ENCODE peak calls at places on chromosomes 3 and 15, in ten cellular contexts. One of them, this sample, is unnamed.

GRCh38 chr15:80695099-80695910 is at the start of gene ABHD17C:
- DNase-seq in GM23338: peak; percentile 68
- DNase-seq in fibroblast of lung: peak; percentile 45
- DNase-seq in IMR-90: peak; percentile 53
- DNase-seq in mammary epithelial cell: peak; percentile 70
- DNase-seq in K562: peak; percentile 87
- DNase-seq in hepatocyte: peak; percentile 85
- DNase-seq in PC-3: peak; percentile 64
- DNase-seq in MM.1S: peak; percentile 63
- DNase-seq in neural progenitor cell: peak; percentile 85
- DNase-seq in this sample: peak; percentile 84

GRCh38 chr15:83379574-83379973 is 67.6 kb upstream of the SH3GL3 start:
- DNase-seq in IMR-90: no peak
- DNase-seq in mammary epithelial cell: peak; percentile 94
- DNase-seq in PC-3: peak; percentile 97
- DNase-seq in neural progenitor cell: no peak
- DNase-seq in hepatocyte: no peak
- DNase-seq in fibroblast of lung: no peak
- DNase-seq in MM.1S: no peak
- DNase-seq in GM23338: peak; percentile 59
- DNase-seq in K562: no peak
- DNase-seq in this sample: peak; percentile 76

GRCh38 chr15:52178765-52179164 is 12.4 kb downstream of the GNB5 start:
- DNase-seq in hepatocyte: no peak
- DNase-seq in fibroblast of lung: no peak
- DNase-seq in GM23338: no peak
- DNase-seq in PC-3: no peak
- DNase-seq in K562: no peak
- DNase-seq in MM.1S: no peak
- DNase-seq in mammary epithelial cell: no peak
- DNase-seq in IMR-90: no peak
- DNase-seq in neural progenitor cell: no peak
- DNase-seq in this sample: peak; percentile 37

GRCh38 chr3:150763122-150763840 is at the start of gene SIAH2:
- DNase-seq in neural progenitor cell: peak; percentile 92
- DNase-seq in mammary epithelial cell: peak; percentile 95
- DNase-seq in hepatocyte: peak; percentile 98
- DNase-seq in IMR-90: peak; percentile 93
- DNase-seq in fibroblast of lung: peak; percentile 95
- DNase-seq in GM23338: peak; percentile 83
- DNase-seq in PC-3: peak; percentile 96
- DNase-seq in K562: peak; percentile 92
- DNase-seq in MM.1S: peak; percentile 96
- DNase-seq in this sample: peak; percentile 98

GRCh38 chr3:41893977-41894376 is 67.9 kb downstream of the ULK4 start:
- DNase-seq in IMR-90: peak; percentile 62
- DNase-seq in neural progenitor cell: peak; percentile 42
- DNase-seq in PC-3: peak; percentile 71
- DNase-seq in GM23338: peak; percentile 51
- DNase-seq in hepatocyte: peak; percentile 63
- DNase-seq in mammary epithelial cell: peak; percentile 36
- DNase-seq in fibroblast of lung: peak; percentile 75
- DNase-seq in K562: peak; percentile 33
- DNase-seq in MM.1S: peak; percentile 21
- DNase-seq in this sample: peak; percentile 72

GRCh38 chr15:101458908-101459578 is 30.5 kb downstream of the PCSK6 start:
- DNase-seq in mammary epithelial cell: no peak
- DNase-seq in GM23338: no peak
- DNase-seq in hepatocyte: no peak
- DNase-seq in PC-3: no peak
- DNase-seq in K562: no peak
- DNase-seq in neural progenitor cell: no peak
- DNase-seq in MM.1S: no peak
- DNase-seq in IMR-90: no peak
- DNase-seq in fibroblast of lung: no peak
- DNase-seq in this sample: no peak

GRCh38 chr3:187243933-187244564 is 46.8 kb downstream of the RTP1 start:
- DNase-seq in GM23338: no peak
- DNase-seq in PC-3: peak; percentile 7
- DNase-seq in IMR-90: peak; percentile 30
- DNase-seq in K562: no peak
- DNase-seq in MM.1S: no peak
- DNase-seq in fibroblast of lung: peak; percentile 3
- DNase-seq in neural progenitor cell: no peak
- DNase-seq in mammary epithelial cell: peak; percentile 23
- DNase-seq in hepatocyte: no peak
- DNase-seq in this sample: peak; percentile 88

GRCh38 chr3:135082706-135083105 is 287.6 kb downstream of the EPHB1 start:
- DNase-seq in PC-3: no peak
- DNase-seq in fibroblast of lung: no peak
- DNase-seq in GM23338: no peak
- DNase-seq in K562: no peak
- DNase-seq in mammary epithelial cell: no peak
- DNase-seq in IMR-90: no peak
- DNase-seq in MM.1S: no peak
- DNase-seq in hepatocyte: no peak
- DNase-seq in neural progenitor cell: no peak
- DNase-seq in this sample: no peak

DNA sequence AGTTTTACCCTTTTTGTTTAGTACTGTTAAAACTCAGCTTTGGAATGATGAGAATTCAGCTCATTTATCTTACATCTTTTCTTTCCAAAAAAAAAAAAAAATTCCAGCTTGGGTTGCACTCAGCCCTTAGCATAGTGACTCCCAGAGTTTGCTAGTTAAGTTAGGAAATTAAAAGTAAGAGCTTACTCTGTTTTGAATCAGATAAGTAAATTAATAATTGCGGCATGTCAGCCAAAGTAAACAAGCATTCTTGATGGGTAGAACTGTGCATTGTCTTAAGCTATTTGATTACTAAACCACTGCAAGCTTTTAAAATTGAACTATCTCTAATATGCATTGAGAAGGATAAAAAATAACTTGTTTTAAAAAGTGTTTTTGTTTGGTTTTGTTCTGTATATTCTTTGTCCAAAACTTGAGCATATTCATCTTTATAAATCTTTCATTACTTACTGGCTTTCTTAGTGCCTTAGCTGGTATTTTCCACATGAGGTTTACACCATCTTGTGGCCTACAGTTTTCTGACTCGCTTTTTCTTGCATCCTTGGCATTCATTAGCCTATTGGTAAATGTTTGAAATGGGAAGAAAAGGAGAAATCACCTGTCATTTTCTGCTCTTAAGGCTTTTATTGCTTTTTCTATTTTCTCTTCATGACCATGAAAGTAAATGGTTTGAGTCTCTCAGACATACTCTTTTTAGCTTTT is 107.6 kb downstream of the FILIP1L start:
- DNase-seq in hepatocyte: no peak
- DNase-seq in GM23338: peak; percentile 18
- DNase-seq in MM.1S: no peak
- DNase-seq in K562: no peak
- DNase-seq in fibroblast of lung: peak; percentile 60
- DNase-seq in PC-3: peak; percentile 35
- DNase-seq in mammary epithelial cell: peak; percentile 45
- DNase-seq in neural progenitor cell: no peak
- DNase-seq in IMR-90: peak; percentile 60
- DNase-seq in this sample: peak; percentile 71
- H3K4me2 ChIP-seq in hepatocyte: no peak overlapping the region
- H3K4me2 ChIP-seq in GM23338: peak overlapping the region; percentile 19
- H3K4me2 ChIP-seq in MM.1S: no peak overlapping the region
- H3K4me2 ChIP-seq in K562: no peak overlapping the region
- H3K4me2 ChIP-seq in fibroblast of lung: peak overlapping the region; percentile 8
- H3K4me2 ChIP-seq in PC-3: peak overlapping the region; percentile 0
- H3K4me2 ChIP-seq in mammary epithelial cell: no peak overlapping the region
- H3K4me2 ChIP-seq in neural progenitor cell: no peak overlapping the region
- H3K4me2 ChIP-seq in IMR-90: peak overlapping the region; percentile 37
- H3K4me2 ChIP-seq in this sample: peak overlapping the region; percentile 27

GRCh38 chr3:8868996-8869395 is 94.3 kb downstream of the RAD18 start:
- DNase-seq in PC-3: no peak
- DNase-seq in mammary epithelial cell: no peak
- DNase-seq in GM23338: no peak
- DNase-seq in hepatocyte: no peak
- DNase-seq in IMR-90: no peak
- DNase-seq in fibroblast of lung: no peak
- DNase-seq in neural progenitor cell: no peak
- DNase-seq in MM.1S: no peak
- DNase-seq in K562: no peak
- DNase-seq in this sample: peak; percentile 22

GRCh38 chr3:8872291-8872690 is 91.0 kb downstream of the RAD18 start:
- DNase-seq in K562: no peak
- DNase-seq in neural progenitor cell: no peak
- DNase-seq in MM.1S: no peak
- DNase-seq in PC-3: no peak
- DNase-seq in GM23338: no peak
- DNase-seq in hepatocyte: no peak
- DNase-seq in fibroblast of lung: no peak
- DNase-seq in mammary epithelial cell: no peak
- DNase-seq in IMR-90: no peak
- DNase-seq in this sample: no peak

GRCh38 chr3:8869613-8870012 is 93.7 kb downstream of the RAD18 start:
- DNase-seq in K562: no peak
- DNase-seq in IMR-90: peak; percentile 99
- DNase-seq in hepatocyte: peak; percentile 65
- DNase-seq in MM.1S: no peak
- DNase-seq in fibroblast of lung: peak; percentile 74
- DNase-seq in mammary epithelial cell: peak; percentile 99
- DNase-seq in PC-3: peak; percentile 99
- DNase-seq in GM23338: no peak
- DNase-seq in neural progenitor cell: no peak
- DNase-seq in this sample: peak; percentile 95

GRCh38 chr3:8871306-8871705 is 92.0 kb downstream of the RAD18 start:
- DNase-seq in MM.1S: no peak
- DNase-seq in K562: no peak
- DNase-seq in fibroblast of lung: no peak
- DNase-seq in hepatocyte: no peak
- DNase-seq in neural progenitor cell: no peak
- DNase-seq in GM23338: no peak
- DNase-seq in IMR-90: no peak
- DNase-seq in PC-3: no peak
- DNase-seq in mammary epithelial cell: no peak
- DNase-seq in this sample: no peak

DNA sequence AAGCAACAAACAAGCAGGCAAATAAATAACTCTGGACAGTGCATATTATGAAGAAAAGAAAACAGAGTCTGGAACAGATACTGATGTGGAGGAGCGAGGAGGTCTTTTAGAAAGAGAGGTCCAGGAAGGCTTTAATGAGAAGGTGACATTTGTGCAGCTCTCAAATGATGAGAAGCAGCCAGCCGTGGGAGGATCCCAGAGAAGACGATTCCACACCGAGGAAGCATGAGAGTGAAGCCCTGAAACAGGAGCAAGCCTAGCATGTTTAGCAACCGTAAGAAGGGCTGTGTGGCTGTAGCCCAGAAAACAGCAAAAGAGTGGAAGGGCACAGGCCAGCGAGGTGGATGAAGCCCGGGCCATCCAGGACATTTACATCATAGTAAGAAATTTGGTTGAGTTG is 93.1 kb downstream of the RAD18 start:
- DNase-seq in mammary epithelial cell: no peak
- DNase-seq in PC-3: no peak
- DNase-seq in GM23338: no peak
- DNase-seq in IMR-90: no peak
- DNase-seq in MM.1S: no peak
- DNase-seq in fibroblast of lung: no peak
- DNase-seq in hepatocyte: no peak
- DNase-seq in neural progenitor cell: no peak
- DNase-seq in K562: no peak
- DNase-seq in this sample: no peak
- H3K4me2 ChIP-seq in mammary epithelial cell: peak overlapping the region; percentile 45
- H3K4me2 ChIP-seq in PC-3: peak overlapping the region; percentile 41
- H3K4me2 ChIP-seq in GM23338: no peak overlapping the region
- H3K4me2 ChIP-seq in IMR-90: no peak overlapping the region
- H3K4me2 ChIP-seq in MM.1S: no peak overlapping the region
- H3K4me2 ChIP-seq in fibroblast of lung: no peak overlapping the region
- H3K4me2 ChIP-seq in hepatocyte: no peak overlapping the region
- H3K4me2 ChIP-seq in neural progenitor cell: no peak overlapping the region
- H3K4me2 ChIP-seq in K562: no peak overlapping the region
- H3K4me2 ChIP-seq in this sample: peak overlapping the region; percentile 3

DNA sequence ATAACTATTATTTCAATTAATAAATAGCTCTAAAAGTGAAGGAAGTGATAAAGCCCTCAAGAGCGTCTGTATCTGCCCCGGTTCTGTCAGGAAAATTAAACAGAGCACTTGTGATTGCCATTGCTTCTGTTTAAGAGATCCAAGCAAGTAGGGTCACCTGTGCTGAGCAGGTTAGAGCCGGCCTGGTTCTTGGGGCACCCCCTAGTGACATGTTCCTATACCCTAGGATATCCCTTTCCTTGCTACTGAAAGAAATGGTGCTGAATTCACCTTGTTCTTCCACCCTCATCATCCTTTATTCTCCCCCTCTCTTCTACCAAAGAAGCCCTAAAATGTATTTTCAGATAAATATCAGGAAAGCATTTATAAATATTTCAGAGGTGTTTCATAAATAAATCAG is 323.5 kb downstream of the RORA start:
- DNase-seq in mammary epithelial cell: no peak
- DNase-seq in PC-3: no peak
- DNase-seq in IMR-90: no peak
- DNase-seq in GM23338: peak; percentile 77
- DNase-seq in neural progenitor cell: peak; percentile 45
- DNase-seq in K562: no peak
- DNase-seq in MM.1S: peak; percentile 29
- DNase-seq in hepatocyte: peak; percentile 33
- DNase-seq in fibroblast of lung: no peak
- DNase-seq in this sample: no peak
- H3K4me2 ChIP-seq in mammary epithelial cell: no peak overlapping the region
- H3K4me2 ChIP-seq in PC-3: no peak overlapping the region
- H3K4me2 ChIP-seq in IMR-90: no peak overlapping the region
- H3K4me2 ChIP-seq in GM23338: peak overlapping the region; percentile 40
- H3K4me2 ChIP-seq in neural progenitor cell: no peak overlapping the region
- H3K4me2 ChIP-seq in K562: no peak overlapping the region
- H3K4me2 ChIP-seq in MM.1S: no peak overlapping the region
- H3K4me2 ChIP-seq in hepatocyte: no peak overlapping the region
- H3K4me2 ChIP-seq in fibroblast of lung: no peak overlapping the region
- H3K4me2 ChIP-seq in this sample: no peak overlapping the region

GRCh38 chr3:105802073-105802706 is 66.6 kb downstream of the CBLB start:
- DNase-seq in fibroblast of lung: no peak
- DNase-seq in MM.1S: no peak
- DNase-seq in IMR-90: no peak
- DNase-seq in mammary epithelial cell: no peak
- DNase-seq in PC-3: no peak
- DNase-seq in neural progenitor cell: no peak
- DNase-seq in K562: no peak
- DNase-seq in GM23338: no peak
- DNase-seq in hepatocyte: no peak
- DNase-seq in this sample: peak; percentile 39

GRCh38 chr3:105793040-105793439 is 75.8 kb downstream of the CBLB start:
- DNase-seq in neural progenitor cell: peak; percentile 7
- DNase-seq in mammary epithelial cell: no peak
- DNase-seq in PC-3: no peak
- DNase-seq in fibroblast of lung: no peak
- DNase-seq in hepatocyte: no peak
- DNase-seq in IMR-90: no peak
- DNase-seq in MM.1S: no peak
- DNase-seq in K562: no peak
- DNase-seq in GM23338: peak; percentile 30
- DNase-seq in this sample: no peak

GRCh38 chr3:105800320-105800719 is 68.5 kb downstream of the CBLB start:
- DNase-seq in fibroblast of lung: no peak
- DNase-seq in K562: no peak
- DNase-seq in MM.1S: no peak
- DNase-seq in neural progenitor cell: no peak
- DNase-seq in IMR-90: no peak
- DNase-seq in mammary epithelial cell: no peak
- DNase-seq in PC-3: no peak
- DNase-seq in hepatocyte: no peak
- DNase-seq in GM23338: no peak
- DNase-seq in this sample: peak; percentile 30

GRCh38 chr3:105801397-105801796 is 67.4 kb downstream of the CBLB start:
- DNase-seq in neural progenitor cell: no peak
- DNase-seq in K562: no peak
- DNase-seq in fibroblast of lung: no peak
- DNase-seq in PC-3: no peak
- DNase-seq in GM23338: no peak
- DNase-seq in MM.1S: no peak
- DNase-seq in hepatocyte: no peak
- DNase-seq in IMR-90: no peak
- DNase-seq in mammary epithelial cell: peak; percentile 54
- DNase-seq in this sample: peak; percentile 42

DNA sequence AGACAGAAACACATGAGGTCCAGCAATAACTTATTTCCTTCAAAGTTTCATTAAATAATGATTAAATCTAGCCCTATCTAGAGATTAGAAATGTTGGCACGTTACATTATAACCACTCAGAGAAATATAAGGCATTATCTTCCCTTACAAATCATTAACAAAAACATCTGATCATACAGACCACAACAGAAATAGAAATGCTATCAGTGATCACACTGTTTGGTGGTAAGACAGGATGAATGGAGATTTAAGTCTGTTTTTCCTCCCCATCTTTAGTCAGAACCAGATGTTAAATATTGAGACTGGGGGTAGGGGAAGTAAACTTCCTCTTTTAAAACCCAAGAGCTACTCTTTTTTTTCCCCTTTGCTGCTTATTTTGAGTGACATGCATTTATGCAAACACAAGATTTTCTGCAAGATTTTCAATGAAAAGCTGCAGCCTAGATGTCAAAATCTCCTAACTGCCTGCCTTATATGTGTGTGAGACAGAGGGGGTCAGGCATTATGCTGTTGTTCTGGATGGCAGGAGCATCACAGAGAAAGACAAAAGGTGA is 70.4 kb downstream of the CBLB start:
- DNase-seq in hepatocyte: no peak
- DNase-seq in mammary epithelial cell: no peak
- DNase-seq in MM.1S: no peak
- DNase-seq in IMR-90: no peak
- DNase-seq in fibroblast of lung: no peak
- DNase-seq in K562: no peak
- DNase-seq in GM23338: no peak
- DNase-seq in neural progenitor cell: peak; percentile 43
- DNase-seq in PC-3: no peak
- DNase-seq in this sample: peak; percentile 29
- H3K4me2 ChIP-seq in hepatocyte: no peak overlapping the region
- H3K4me2 ChIP-seq in mammary epithelial cell: no peak overlapping the region
- H3K4me2 ChIP-seq in MM.1S: no peak overlapping the region
- H3K4me2 ChIP-seq in IMR-90: no peak overlapping the region
- H3K4me2 ChIP-seq in fibroblast of lung: no peak overlapping the region
- H3K4me2 ChIP-seq in K562: no peak overlapping the region
- H3K4me2 ChIP-seq in GM23338: peak overlapping the region; percentile 54
- H3K4me2 ChIP-seq in neural progenitor cell: peak overlapping the region; percentile 71
- H3K4me2 ChIP-seq in PC-3: no peak overlapping the region
- H3K4me2 ChIP-seq in this sample: no peak overlapping the region

This sample was measured in GM23248.